ENCODE peak calls at places on chromosome 11, in five cellular contexts. One of them, this sample, is unnamed.

GRCh38 chr11:69102732-69103615 is 52.8 kb upstream of the SMIM38 start:
- DNase-seq in upper lobe of right lung: no peak
- DNase-seq in AG09309: no peak
- DNase-seq in fibroblast of lung: no peak
- DNase-seq in left ventricle myocardium inferior: no peak
- DNase-seq in this sample: no peak

GRCh38 chr11:111879637-111879960 is 258 bp downstream of the CFAP68 start:
- DNase-seq in upper lobe of right lung: no peak
- DNase-seq in AG09309: no peak
- DNase-seq in fibroblast of lung: no peak
- DNase-seq in left ventricle myocardium inferior: no peak
- DNase-seq in this sample: no peak

GRCh38 chr11:76234704-76235232 is 28.5 kb upstream of the WNT11 start:
- DNase-seq in upper lobe of right lung: peak; percentile 77
- DNase-seq in AG09309: no peak
- DNase-seq in fibroblast of lung: no peak
- DNase-seq in left ventricle myocardium inferior: peak; percentile 47
- DNase-seq in this sample: no peak

GRCh38 chr11:59097113-59097708 is 9.8 kb upstream of the FAM111B start:
- DNase-seq in upper lobe of right lung: peak; percentile 71
- DNase-seq in AG09309: peak; percentile 27
- DNase-seq in fibroblast of lung: peak; percentile 66
- DNase-seq in left ventricle myocardium inferior: peak; percentile 41
- DNase-seq in this sample: peak; percentile 72

GRCh38 chr11:2912038-2912410 is 17.2 kb downstream of the PHLDA2 start:
- DNase-seq in upper lobe of right lung: no peak
- DNase-seq in AG09309: no peak
- DNase-seq in fibroblast of lung: no peak
- DNase-seq in left ventricle myocardium inferior: no peak
- DNase-seq in this sample: no peak

GRCh38 chr11:8959546-8960166 is 4.6 kb downstream of the TMEM9B start:
- DNase-seq in upper lobe of right lung: no peak
- DNase-seq in AG09309: peak; percentile 62
- DNase-seq in fibroblast of lung: peak; percentile 89
- DNase-seq in left ventricle myocardium inferior: no peak
- DNase-seq in this sample: peak; percentile 94

GRCh38 chr11:110373061-110373702 is 56.6 kb upstream of the FDX1 start:
- DNase-seq in upper lobe of right lung: no peak
- DNase-seq in AG09309: peak; percentile 8
- DNase-seq in fibroblast of lung: peak; percentile 50
- DNase-seq in left ventricle myocardium inferior: no peak
- DNase-seq in this sample: peak; percentile 48

GRCh38 chr11:56716379-56716854 is 17.5 kb downstream of the OR9G1 start:
- DNase-seq in upper lobe of right lung: no peak
- DNase-seq in AG09309: no peak
- DNase-seq in fibroblast of lung: no peak
- DNase-seq in left ventricle myocardium inferior: no peak
- DNase-seq in this sample: no peak

GRCh38 chr11:13679768-13680167 is 11.3 kb downstream of the FAR1 start:
- DNase-seq in upper lobe of right lung: no peak
- DNase-seq in AG09309: no peak
- DNase-seq in fibroblast of lung: no peak
- DNase-seq in left ventricle myocardium inferior: no peak
- DNase-seq in this sample: no peak

GRCh38 chr11:73420136-73420535 is 43.9 kb downstream of the RELT start:
- DNase-seq in upper lobe of right lung: no peak
- DNase-seq in AG09309: no peak
- DNase-seq in fibroblast of lung: no peak
- DNase-seq in left ventricle myocardium inferior: no peak
- DNase-seq in this sample: no peak

GRCh38 chr11:9001736-9002135 is 2.1 kb downstream of the NRIP3 start:
- DNase-seq in upper lobe of right lung: no peak
- DNase-seq in AG09309: peak; percentile 48
- DNase-seq in fibroblast of lung: peak; percentile 68
- DNase-seq in left ventricle myocardium inferior: no peak
- DNase-seq in this sample: peak; percentile 71

GRCh38 chr11:72155751-72156150 is 20.2 kb downstream of the FOLR3 start:
- DNase-seq in upper lobe of right lung: no peak
- DNase-seq in AG09309: no peak
- DNase-seq in fibroblast of lung: no peak
- DNase-seq in left ventricle myocardium inferior: no peak
- DNase-seq in this sample: no peak

GRCh38 chr11:112731538-112731937 is 229.7 kb upstream of the NCAM1 start:
- DNase-seq in upper lobe of right lung: no peak
- DNase-seq in AG09309: no peak
- DNase-seq in fibroblast of lung: no peak
- DNase-seq in left ventricle myocardium inferior: no peak
- DNase-seq in this sample: no peak

GRCh38 chr11:114154271-114155047 is 94.9 kb downstream of the ZBTB16 start:
- DNase-seq in upper lobe of right lung: no peak
- DNase-seq in AG09309: peak; percentile 27
- DNase-seq in fibroblast of lung: peak; percentile 99
- DNase-seq in left ventricle myocardium inferior: no peak
- DNase-seq in this sample: peak; percentile 70

GRCh38 chr11:130827697-130828377 is 88.4 kb downstream of the SNX19 start:
- DNase-seq in upper lobe of right lung: no peak
- DNase-seq in AG09309: no peak
- DNase-seq in fibroblast of lung: peak; percentile 84
- DNase-seq in left ventricle myocardium inferior: peak; percentile 65
- DNase-seq in this sample: peak; percentile 84

GRCh38 chr11:32033491-32033890 is 57.4 kb upstream of the RCN1 start:
- DNase-seq in upper lobe of right lung: no peak
- DNase-seq in AG09309: no peak
- DNase-seq in fibroblast of lung: peak; percentile 5
- DNase-seq in left ventricle myocardium inferior: no peak
- DNase-seq in this sample: peak; percentile 20

GRCh38 chr11:5865826-5866225 is 8.3 kb upstream of the OR52E8 start:
- DNase-seq in upper lobe of right lung: no peak
- DNase-seq in AG09309: no peak
- DNase-seq in fibroblast of lung: no peak
- DNase-seq in left ventricle myocardium inferior: no peak
- DNase-seq in this sample: no peak

GRCh38 chr11:117745346-117745745 is 51.7 kb downstream of the DSCAML1 start:
- DNase-seq in upper lobe of right lung: no peak
- DNase-seq in AG09309: no peak
- DNase-seq in fibroblast of lung: no peak
- DNase-seq in left ventricle myocardium inferior: no peak
- DNase-seq in this sample: no peak

GRCh38 chr11:61173456-61173855 is 12.2 kb upstream of the VPS37C start:
- DNase-seq in upper lobe of right lung: no peak
- DNase-seq in AG09309: no peak
- DNase-seq in fibroblast of lung: no peak
- DNase-seq in left ventricle myocardium inferior: no peak
- DNase-seq in this sample: peak; percentile 47
- TF ChIP-seq CTCF in upper lobe of right lung: no peak
- TF ChIP-seq CTCF in AG09309: peak; percentile 47
- TF ChIP-seq CTCF in fibroblast of lung: peak; percentile 25
- TF ChIP-seq CTCF in left ventricle myocardium inferior: no peak
- TF ChIP-seq CTCF in this sample: peak; percentile 21

GRCh38 chr11:47247502-47247901 is 1.1 kb downstream of the ACP2 start:
- DNase-seq in upper lobe of right lung: no peak
- DNase-seq in AG09309: no peak
- DNase-seq in fibroblast of lung: no peak
- DNase-seq in left ventricle myocardium inferior: no peak
- DNase-seq in this sample: no peak
- H3K4me3 ChIP-seq in upper lobe of right lung: no peak overlapping the region
- H3K4me3 ChIP-seq in AG09309: no peak overlapping the region
- H3K4me3 ChIP-seq in fibroblast of lung: peak overlapping the region; percentile 88
- H3K4me3 ChIP-seq in left ventricle myocardium inferior: peak overlapping the region; percentile 83
- H3K4me3 ChIP-seq in this sample: no peak overlapping the region

GRCh38 chr11:70270104-70270876 is at the start of gene PPFIA1:
- DNase-seq in upper lobe of right lung: peak; percentile 98
- DNase-seq in AG09309: peak; percentile 68
- DNase-seq in fibroblast of lung: peak; percentile 92
- DNase-seq in left ventricle myocardium inferior: peak; percentile 96
- DNase-seq in this sample: peak; percentile 90
- TF ChIP-seq CTCF in upper lobe of right lung: no peak
- TF ChIP-seq CTCF in AG09309: no peak
- TF ChIP-seq CTCF in fibroblast of lung: no peak
- TF ChIP-seq CTCF in left ventricle myocardium inferior: no peak
- TF ChIP-seq CTCF in this sample: no peak

GRCh38 chr11:93850585-93851018 is at the start of gene VSTM5:
- DNase-seq in upper lobe of right lung: no peak
- DNase-seq in AG09309: no peak
- DNase-seq in fibroblast of lung: no peak
- DNase-seq in left ventricle myocardium inferior: no peak
- DNase-seq in this sample: no peak

GRCh38 chr11:93849201-93849600 is 1.2 kb downstream of the VSTM5 start:
- DNase-seq in upper lobe of right lung: no peak
- DNase-seq in AG09309: no peak
- DNase-seq in fibroblast of lung: no peak
- DNase-seq in left ventricle myocardium inferior: no peak
- DNase-seq in this sample: no peak

GRCh38 chr11:93852242-93852641 is 1.8 kb upstream of the VSTM5 start:
- DNase-seq in upper lobe of right lung: no peak
- DNase-seq in AG09309: no peak
- DNase-seq in fibroblast of lung: no peak
- DNase-seq in left ventricle myocardium inferior: no peak
- DNase-seq in this sample: no peak

GRCh38 chr11:93846411-93846810 is 4.0 kb downstream of the VSTM5 start:
- DNase-seq in upper lobe of right lung: no peak
- DNase-seq in AG09309: no peak
- DNase-seq in fibroblast of lung: peak; percentile 9
- DNase-seq in left ventricle myocardium inferior: no peak
- DNase-seq in this sample: peak; percentile 31

DNA sequence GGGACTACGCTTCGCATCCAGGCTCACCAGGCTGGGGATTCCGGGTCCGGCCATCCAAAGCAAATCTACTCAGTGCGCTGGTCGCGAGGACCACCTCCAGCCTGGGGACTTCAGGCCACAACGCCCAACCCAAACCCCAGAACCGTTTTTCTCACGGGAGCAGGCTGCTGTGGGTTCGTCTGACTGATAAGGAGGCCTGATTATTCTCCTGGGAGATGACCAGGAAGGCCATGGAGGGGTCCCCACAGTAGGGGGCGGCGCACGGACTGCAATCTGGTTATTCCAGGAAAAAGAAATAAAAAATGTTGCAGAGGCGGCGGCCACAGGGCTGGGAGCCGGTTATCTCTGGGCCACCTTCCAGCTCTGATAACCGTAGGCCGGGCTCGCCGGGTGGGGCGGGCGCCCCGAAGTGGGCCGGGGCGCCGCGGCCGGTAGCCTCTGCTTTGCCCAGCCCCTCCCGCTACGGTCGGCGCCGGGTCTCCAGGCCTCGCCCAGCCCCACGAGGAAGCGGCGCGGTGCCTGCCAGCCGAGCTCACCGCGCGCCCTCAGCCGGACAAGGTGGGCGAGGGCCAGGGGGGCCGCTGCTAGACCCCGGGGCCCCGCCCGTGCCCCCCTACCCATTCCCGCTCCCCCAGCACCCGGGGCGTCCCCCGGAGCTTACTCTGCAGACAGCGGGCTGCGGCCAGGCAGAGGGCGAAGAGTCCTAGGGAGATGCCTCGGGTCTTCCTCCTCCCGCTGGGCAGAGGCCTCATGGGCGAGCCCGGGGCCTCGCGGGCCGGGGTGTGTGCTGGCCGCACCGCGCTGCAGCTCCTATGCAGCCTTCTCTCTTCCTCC is 450 bp downstream of the VSTM5 start:
- DNase-seq in upper lobe of right lung: no peak
- DNase-seq in AG09309: no peak
- DNase-seq in fibroblast of lung: peak; percentile 28
- DNase-seq in left ventricle myocardium inferior: peak; percentile 22
- DNase-seq in this sample: peak; percentile 15
- H3K4me3 ChIP-seq in upper lobe of right lung: peak overlapping the region; percentile 46
- H3K4me3 ChIP-seq in AG09309: peak overlapping the region; percentile 34
- H3K4me3 ChIP-seq in fibroblast of lung: peak overlapping the region; percentile 49
- H3K4me3 ChIP-seq in left ventricle myocardium inferior: peak overlapping the region; percentile 68
- H3K4me3 ChIP-seq in this sample: peak overlapping the region; percentile 50

GRCh38 chr11:65378928-65379638 is 3.4 kb downstream of the SLC25A45 start:
- DNase-seq in upper lobe of right lung: peak; percentile 62
- DNase-seq in AG09309: no peak
- DNase-seq in fibroblast of lung: no peak
- DNase-seq in left ventricle myocardium inferior: no peak
- DNase-seq in this sample: no peak

GRCh38 chr11:65376138-65376713 is 6.2 kb downstream of the SLC25A45 start:
- DNase-seq in upper lobe of right lung: peak; percentile 55
- DNase-seq in AG09309: no peak
- DNase-seq in fibroblast of lung: no peak
- DNase-seq in left ventricle myocardium inferior: no peak
- DNase-seq in this sample: no peak

GRCh38 chr11:65377036-65377435 is 5.4 kb downstream of the SLC25A45 start:
- DNase-seq in upper lobe of right lung: peak; percentile 64
- DNase-seq in AG09309: no peak
- DNase-seq in fibroblast of lung: no peak
- DNase-seq in left ventricle myocardium inferior: no peak
- DNase-seq in this sample: no peak

GRCh38 chr11:65378208-65378927 is 4.1 kb downstream of the SLC25A45 start:
- DNase-seq in upper lobe of right lung: no peak
- DNase-seq in AG09309: no peak
- DNase-seq in fibroblast of lung: no peak
- DNase-seq in left ventricle myocardium inferior: no peak
- DNase-seq in this sample: no peak

DNA sequence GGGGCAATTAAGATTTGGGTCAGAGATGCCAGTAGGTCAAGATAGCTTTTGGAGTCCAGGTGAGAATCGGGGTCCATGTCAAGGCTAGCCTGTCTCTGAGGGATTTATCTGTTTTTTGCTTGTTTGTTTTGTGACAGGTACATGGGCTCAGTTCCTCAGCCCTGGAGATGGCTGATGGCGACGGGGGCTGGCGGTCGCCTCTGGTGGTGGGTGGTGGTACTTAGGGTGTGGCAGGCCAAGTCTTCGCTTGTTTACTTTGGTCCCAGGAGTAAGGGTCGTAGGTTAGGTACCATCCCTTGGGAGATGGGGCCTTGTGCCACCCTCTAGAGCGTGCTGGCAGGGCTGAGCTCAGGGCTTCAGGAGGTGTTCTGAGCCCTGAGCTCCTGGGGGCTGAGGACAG is 4.7 kb downstream of the SLC25A45 start:
- DNase-seq in upper lobe of right lung: no peak
- DNase-seq in AG09309: no peak
- DNase-seq in fibroblast of lung: no peak
- DNase-seq in left ventricle myocardium inferior: no peak
- DNase-seq in this sample: no peak
- TF ChIP-seq CTCF in upper lobe of right lung: no peak
- TF ChIP-seq CTCF in AG09309: no peak
- TF ChIP-seq CTCF in fibroblast of lung: no peak
- TF ChIP-seq CTCF in left ventricle myocardium inferior: no peak
- TF ChIP-seq CTCF in this sample: no peak

GRCh38 chr11:65043881-65044501 is 3.0 kb downstream of the SAC3D1 start:
- DNase-seq in upper lobe of right lung: peak; percentile 76
- DNase-seq in AG09309: peak; percentile 5
- DNase-seq in fibroblast of lung: peak; percentile 45
- DNase-seq in left ventricle myocardium inferior: peak; percentile 48
- DNase-seq in this sample: peak; percentile 66
- H3K4me3 ChIP-seq in upper lobe of right lung: no peak overlapping the region
- H3K4me3 ChIP-seq in AG09309: no peak overlapping the region
- H3K4me3 ChIP-seq in fibroblast of lung: no peak overlapping the region
- H3K4me3 ChIP-seq in left ventricle myocardium inferior: no peak overlapping the region
- H3K4me3 ChIP-seq in this sample: no peak overlapping the region